ENCODE peak calls at places on chromosomes 12 and 14, in eight cellular contexts. W, F, H, E, D, S, M and N are unnamed samples.

GRCh38 chr12:69095765-69096477 is 143.4 kb upstream of the CPSF6 start:
- DNase-seq in W (no peak), F (no peak), H (no peak), E (no peak), D (no peak), S (no peak), M (no peak), N (no peak)

GRCh38 chr14:20630340-20631022 is 11.0 kb downstream of the OR6S1 start:
- DNase-seq in W (peak; percentile 60), F (no peak), H (peak; percentile 60), E (peak; percentile 73), D (peak; percentile 67), S (no peak), M (peak; percentile 15), N (peak; percentile 61)

GRCh38 chr12:86212970-86213369 is 43.2 kb downstream of the MGAT4C start:
- DNase-seq in W (no peak), F (no peak), H (no peak), E (no peak), D (no peak), S (no peak), M (no peak), N (no peak)

GRCh38 chr14:53670701-53671100 is 285.9 kb downstream of the BMP4 start:
- DNase-seq in W (no peak), F (no peak), H (no peak), E (peak; percentile 88), D (no peak), S (peak; percentile 33), M (no peak), N (no peak)

GRCh38 chr12:62907067-62907466 is 27.9 kb downstream of the PPM1H start:
- DNase-seq in W (no peak), F (no peak), H (no peak), E (no peak), D (no peak), S (no peak), M (no peak), N (no peak)

GRCh38 chr12:98893126-98893525 is 248.0 kb downstream of the APAF1 start:
- DNase-seq in W (no peak), F (no peak), H (peak; percentile 21), E (no peak), D (no peak), S (no peak), M (no peak), N (no peak)

GRCh38 chr12:96520767-96521166 is 31.4 kb downstream of the CFAP54 start:
- DNase-seq in W (no peak), F (no peak), H (no peak), E (no peak), D (no peak), S (no peak), M (no peak), N (no peak)

GRCh38 chr14:20855652-20856291 is 35.4 kb upstream of the RNASE3 start:
- DNase-seq in W (peak; percentile 35), F (peak; percentile 65), H (peak; percentile 85), E (peak; percentile 62), D (peak; percentile 33), S (no peak), M (peak; percentile 61), N (peak; percentile 44)

GRCh38 chr14:106459971-106460730 is 933.8 kb downstream of the TMEM121 start:
- DNase-seq in W (no peak), F (no peak), H (no peak), E (no peak), D (no peak), S (no peak), M (no peak), N (no peak)

GRCh38 chr12:113445544-113446176 is 23.5 kb downstream of the SDSL start:
- DNase-seq in W (no peak), F (no peak), H (no peak), E (no peak), D (no peak), S (no peak), M (no peak), N (no peak)

GRCh38 chr12:15982471-15982870 is 71.3 kb downstream of the DERA start:
- DNase-seq in W (no peak), F (no peak), H (no peak), E (peak; percentile 21), D (no peak), S (no peak), M (no peak), N (no peak)

GRCh38 chr12:63955831-63956685 is 111.6 kb downstream of the SRGAP1 start:
- DNase-seq in W (peak; percentile 72), F (peak; percentile 56), H (no peak), E (no peak), D (no peak), S (no peak), M (peak; percentile 24), N (no peak)

GRCh38 chr14:85911044-85911443 is 381.1 kb downstream of the FLRT2 start:
- DNase-seq in W (no peak), F (no peak), H (no peak), E (no peak), D (no peak), S (no peak), M (no peak), N (no peak)

GRCh38 chr14:58978336-58978735 is 210.1 kb upstream of the DAAM1 start:
- DNase-seq in W (peak; percentile 47), F (no peak), H (no peak), E (no peak), D (no peak), S (no peak), M (no peak), N (no peak)

GRCh38 chr12:26629864-26630263 is 203.1 kb downstream of the ITPR2 start:
- DNase-seq in W (no peak), F (no peak), H (peak; percentile 30), E (no peak), D (no peak), S (no peak), M (no peak), N (no peak)
- TF ChIP-seq CTCF in W (peak; percentile 47), F (no peak), H (peak; percentile 49), E (peak; percentile 8), D (peak; percentile 43), S (peak; percentile 39), M (no peak), N (no peak)

DNA sequence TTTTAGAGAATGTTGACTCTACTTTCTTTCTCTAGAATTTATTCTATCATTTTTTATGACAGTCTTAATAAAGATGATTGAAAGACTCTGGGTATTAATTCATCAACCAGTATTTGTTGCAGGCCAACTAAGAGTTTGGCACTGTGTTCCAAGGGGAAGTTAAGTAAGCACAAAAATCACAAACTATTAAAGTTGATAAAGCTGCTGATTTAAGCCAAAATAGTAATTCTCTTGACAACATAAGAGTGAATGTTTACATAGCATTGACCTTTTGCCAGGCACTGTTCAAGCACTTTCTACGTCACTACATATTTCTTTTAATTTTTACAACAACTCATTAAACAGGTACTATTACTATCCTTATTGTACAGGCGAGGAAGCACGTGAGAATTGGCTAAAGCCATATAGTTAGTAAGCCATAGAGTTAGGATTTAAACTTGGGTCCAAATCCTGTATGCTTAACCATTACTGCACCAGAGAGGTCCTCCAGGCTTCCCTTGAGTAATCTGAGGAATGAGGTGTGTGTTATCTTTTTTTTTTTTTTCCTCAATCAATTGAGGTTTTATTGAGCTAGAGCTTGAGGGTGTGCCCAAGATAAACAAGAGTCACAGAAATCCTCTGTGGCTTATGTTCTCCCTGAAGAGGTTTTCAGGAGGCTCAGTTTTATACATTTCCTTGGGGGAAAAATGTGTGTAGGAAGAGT is 1009.6 kb downstream of the DIO2 start:
- DNase-seq in W (no peak), F (no peak), H (no peak), E (no peak), D (no peak), S (no peak), M (no peak), N (no peak)
- H3K4me3 ChIP-seq in W (no peak overlapping the region), F (no peak overlapping the region), H (no peak overlapping the region), E (no peak overlapping the region), D (no peak overlapping the region), S (no peak overlapping the region), M (no peak overlapping the region), N (no peak overlapping the region)

DNA sequence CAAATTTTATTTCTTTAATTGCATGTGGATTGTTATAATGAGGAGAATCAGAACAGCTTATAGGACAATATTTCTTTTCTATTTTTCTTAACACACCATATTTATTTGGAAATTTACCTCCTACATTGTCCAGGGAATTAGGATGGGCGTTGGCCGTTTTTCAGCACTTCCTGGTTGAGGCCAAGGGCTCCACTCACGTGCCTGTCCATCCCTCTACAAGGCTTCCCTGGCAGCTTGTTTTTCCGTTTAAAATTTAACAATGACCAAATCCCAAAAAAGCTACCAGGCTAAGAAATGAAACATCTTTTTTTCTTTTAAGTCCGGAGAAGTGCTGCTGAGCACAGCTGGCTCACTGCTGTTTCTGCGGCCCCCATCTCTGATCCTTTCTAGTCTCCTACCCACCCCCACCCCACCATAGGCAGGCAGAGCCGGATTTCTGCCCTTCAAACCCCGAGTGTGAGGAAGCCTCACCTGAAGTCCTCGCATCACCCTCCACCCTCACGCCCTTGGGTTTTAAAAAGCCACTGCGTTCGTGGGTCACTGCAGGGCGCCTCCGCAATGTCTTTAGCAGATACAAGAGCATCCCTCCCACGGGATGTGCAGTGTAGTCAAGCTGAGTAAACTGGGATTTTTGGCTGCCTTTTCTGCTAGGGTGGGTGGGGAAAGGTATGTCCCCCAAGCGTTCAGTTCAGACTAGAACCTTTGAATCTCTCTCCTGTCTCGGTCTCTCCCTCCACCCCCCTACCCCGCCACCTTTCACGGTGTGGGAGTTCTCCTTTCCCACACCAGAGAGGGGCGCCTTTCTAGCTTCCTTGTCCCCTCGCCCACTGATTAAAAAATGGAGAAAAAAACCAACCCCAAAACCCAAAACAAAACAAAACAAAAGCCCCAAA is 767 bp upstream of the FAR2 start:
- DNase-seq in W (no peak), F (no peak), H (peak; percentile 13), E (peak; percentile 5), D (peak; percentile 11), S (no peak), M (no peak), N (no peak)
- TF ChIP-seq CTCF in W (no peak), F (no peak), H (peak; percentile 14), E (no peak), D (no peak), S (no peak), M (no peak), N (no peak)

DNA sequence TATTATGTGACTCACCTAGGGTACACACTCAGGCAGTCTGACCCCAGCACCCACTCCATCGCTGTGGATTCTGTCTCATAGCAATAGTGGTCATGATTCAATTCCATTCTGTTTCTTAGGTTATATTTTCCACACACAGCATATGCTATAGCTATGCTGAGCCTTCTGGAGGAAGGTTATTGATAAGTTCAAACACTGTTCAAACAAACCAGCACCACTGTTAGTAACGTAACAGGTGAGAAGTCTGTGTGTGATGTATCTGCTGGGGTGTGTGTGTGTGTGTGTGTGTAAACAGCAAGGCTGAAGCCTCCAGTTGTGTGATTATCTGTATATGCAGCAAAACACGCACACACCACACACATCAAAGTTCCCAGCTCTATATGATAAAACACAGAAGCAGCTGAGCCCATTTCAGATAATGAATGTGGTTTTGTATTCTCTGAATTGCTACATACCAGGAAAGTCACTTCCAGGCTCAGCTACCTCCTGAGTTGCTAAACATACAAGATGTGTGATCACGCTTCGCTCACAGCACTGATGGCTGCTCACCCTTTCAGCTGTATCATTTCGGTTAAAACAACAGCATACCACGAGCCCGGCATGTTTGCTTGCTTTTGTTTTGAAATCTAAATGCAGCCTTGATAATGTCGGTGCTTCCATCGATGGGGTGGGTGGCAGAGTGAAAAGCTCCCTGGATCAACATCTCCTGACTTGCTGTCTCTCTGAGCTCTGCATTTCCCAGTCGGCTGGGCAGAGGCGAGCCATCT is 6.8 kb upstream of the SYNE3 start:
- DNase-seq in W (no peak), F (no peak), H (no peak), E (no peak), D (no peak), S (no peak), M (no peak), N (no peak)
- H3K4me3 ChIP-seq in W (no peak overlapping the region), F (no peak overlapping the region), H (no peak overlapping the region), E (no peak overlapping the region), D (no peak overlapping the region), S (no peak overlapping the region), M (no peak overlapping the region), N (no peak overlapping the region)